ENCODE peak calls at places on chromosomes 4 and X, in five cellular contexts. One of them, this sample, is unnamed.

GRCh38 chr4:93183589-93183988 is 645.0 kb upstream of the ATOH1 start:
- DNase-seq in mammary epithelial cell: peak; percentile 3
- DNase-seq in GM12865: no peak
- DNase-seq in transverse colon: no peak
- DNase-seq in mucosa of descending colon: no peak
- DNase-seq in this sample: peak; percentile 81

GRCh38 chr4:142238589-142238988 is 602.2 kb downstream of the IL15 start:
- DNase-seq in mammary epithelial cell: peak; percentile 18
- DNase-seq in GM12865: no peak
- DNase-seq in transverse colon: no peak
- DNase-seq in mucosa of descending colon: no peak
- DNase-seq in this sample: peak; percentile 46

GRCh38 chrX:64377753-64378152 is 17.5 kb downstream of the MTMR8 start:
- DNase-seq in mammary epithelial cell: no peak
- DNase-seq in GM12865: no peak
- DNase-seq in transverse colon: no peak
- DNase-seq in mucosa of descending colon: no peak
- DNase-seq in this sample: no peak

GRCh38 chrX:69069086-69069445 is 96.2 kb downstream of the PJA1 start:
- DNase-seq in mammary epithelial cell: no peak
- DNase-seq in GM12865: no peak
- DNase-seq in transverse colon: no peak
- DNase-seq in mucosa of descending colon: no peak
- DNase-seq in this sample: no peak

GRCh38 chrX:25869761-25870160 is 268.4 kb upstream of the MAGEB18 start:
- DNase-seq in mammary epithelial cell: no peak
- DNase-seq in GM12865: no peak
- DNase-seq in transverse colon: no peak
- DNase-seq in mucosa of descending colon: no peak
- DNase-seq in this sample: peak; percentile 74

GRCh38 chr4:106062452-106062875 is 167.2 kb downstream of the NPNT start:
- DNase-seq in mammary epithelial cell: peak; percentile 59
- DNase-seq in GM12865: no peak
- DNase-seq in transverse colon: no peak
- DNase-seq in mucosa of descending colon: no peak
- DNase-seq in this sample: peak; percentile 19

GRCh38 chr4:122764071-122764807 is 31.7 kb downstream of the BBS12 start:
- DNase-seq in mammary epithelial cell: no peak
- DNase-seq in GM12865: no peak
- DNase-seq in transverse colon: no peak
- DNase-seq in mucosa of descending colon: no peak
- DNase-seq in this sample: peak; percentile 29

GRCh38 chr4:153451931-153452660 is 14.1 kb upstream of the TMEM131L start:
- DNase-seq in mammary epithelial cell: no peak
- DNase-seq in GM12865: no peak
- DNase-seq in transverse colon: no peak
- DNase-seq in mucosa of descending colon: no peak
- DNase-seq in this sample: no peak

GRCh38 chr4:8744083-8744805 is 127.4 kb downstream of the HMX1 start:
- DNase-seq in mammary epithelial cell: no peak
- DNase-seq in GM12865: no peak
- DNase-seq in transverse colon: no peak
- DNase-seq in mucosa of descending colon: no peak
- DNase-seq in this sample: no peak

GRCh38 chr4:190020790-190021717 is 6.0 kb downstream of the FRG2 start:
- DNase-seq in mammary epithelial cell: peak; percentile 58
- DNase-seq in GM12865: no peak
- DNase-seq in transverse colon: peak; percentile 17
- DNase-seq in mucosa of descending colon: peak; percentile 43
- DNase-seq in this sample: peak; percentile 42

GRCh38 chr4:124910327-124910726 is 197.8 kb upstream of the ANKRD50 start:
- DNase-seq in mammary epithelial cell: no peak
- DNase-seq in GM12865: no peak
- DNase-seq in transverse colon: no peak
- DNase-seq in mucosa of descending colon: no peak
- DNase-seq in this sample: no peak

GRCh38 chr4:110850461-110851447 is 227.9 kb upstream of the PITX2 start:
- DNase-seq in mammary epithelial cell: no peak
- DNase-seq in GM12865: no peak
- DNase-seq in transverse colon: peak; percentile 70
- DNase-seq in mucosa of descending colon: peak; percentile 52
- DNase-seq in this sample: no peak

GRCh38 chr4:70544279-70544870 is 26.0 kb downstream of the AMTN start:
- DNase-seq in mammary epithelial cell: peak; percentile 22
- DNase-seq in GM12865: peak; percentile 21
- DNase-seq in transverse colon: no peak
- DNase-seq in mucosa of descending colon: no peak
- DNase-seq in this sample: peak; percentile 58

GRCh38 chr4:71050809-71051208 is 57.4 kb downstream of the DCK start:
- DNase-seq in mammary epithelial cell: no peak
- DNase-seq in GM12865: no peak
- DNase-seq in transverse colon: no peak
- DNase-seq in mucosa of descending colon: no peak
- DNase-seq in this sample: no peak

GRCh38 chr4:133808151-133808550 is 393.4 kb downstream of the PABPC4L start:
- DNase-seq in mammary epithelial cell: no peak
- DNase-seq in GM12865: no peak
- DNase-seq in transverse colon: no peak
- DNase-seq in mucosa of descending colon: no peak
- DNase-seq in this sample: no peak

GRCh38 chr4:119025440-119025839 is 110.2 kb upstream of the MYOZ2 start:
- DNase-seq in mammary epithelial cell: peak; percentile 74
- DNase-seq in GM12865: no peak
- DNase-seq in transverse colon: peak; percentile 77
- DNase-seq in mucosa of descending colon: peak; percentile 55
- DNase-seq in this sample: peak; percentile 88

GRCh38 chr4:7418131-7418943 is 16.4 kb downstream of the PSAPL1 start:
- DNase-seq in mammary epithelial cell: no peak
- DNase-seq in GM12865: no peak
- DNase-seq in transverse colon: peak; percentile 1
- DNase-seq in mucosa of descending colon: no peak
- DNase-seq in this sample: no peak

GRCh38 chr4:153684182-153685073 is at the start of gene TLR2:
- DNase-seq in mammary epithelial cell: peak; percentile 59
- DNase-seq in GM12865: peak; percentile 62
- DNase-seq in transverse colon: peak; percentile 73
- DNase-seq in mucosa of descending colon: peak; percentile 82
- DNase-seq in this sample: peak; percentile 21

GRCh38 chrX:155997436-155997835 is at the start of gene IL9R:
- DNase-seq in mammary epithelial cell: no peak
- DNase-seq in GM12865: peak; percentile 48
- DNase-seq in transverse colon: no peak
- DNase-seq in mucosa of descending colon: no peak
- DNase-seq in this sample: no peak

GRCh38 chrX:14028473-14028872 is 1.2 kb downstream of the GEMIN8 start:
- DNase-seq in mammary epithelial cell: no peak
- DNase-seq in GM12865: peak; percentile 43
- DNase-seq in transverse colon: no peak
- DNase-seq in mucosa of descending colon: no peak
- DNase-seq in this sample: no peak

GRCh38 chr4:6659897-6660296 is 19.4 kb downstream of the MRFAP1 start:
- DNase-seq in mammary epithelial cell: no peak
- DNase-seq in GM12865: no peak
- DNase-seq in transverse colon: no peak
- DNase-seq in mucosa of descending colon: no peak
- DNase-seq in this sample: no peak

GRCh38 chr4:186074189-186074588 is 5.2 kb downstream of the TLR3 start:
- DNase-seq in mammary epithelial cell: no peak
- DNase-seq in GM12865: no peak
- DNase-seq in transverse colon: no peak
- DNase-seq in mucosa of descending colon: no peak
- DNase-seq in this sample: no peak

GRCh38 chrX:102546818-102547493 is 30.4 kb upstream of the TMSB15A start:
- DNase-seq in mammary epithelial cell: no peak
- DNase-seq in GM12865: no peak
- DNase-seq in transverse colon: no peak
- DNase-seq in mucosa of descending colon: no peak
- DNase-seq in this sample: no peak

GRCh38 chrX:21374994-21375794 is 976 bp downstream of the CNKSR2 start:
- DNase-seq in mammary epithelial cell: no peak
- DNase-seq in GM12865: no peak
- DNase-seq in transverse colon: no peak
- DNase-seq in mucosa of descending colon: peak; percentile 17
- DNase-seq in this sample: no peak

GRCh38 chrX:12080265-12080664 is 58.0 kb upstream of the FRMPD4 start:
- DNase-seq in mammary epithelial cell: peak; percentile 46
- DNase-seq in GM12865: peak; percentile 25
- DNase-seq in transverse colon: no peak
- DNase-seq in mucosa of descending colon: no peak
- DNase-seq in this sample: peak; percentile 43

GRCh38 chrX:153245288-153245731 is 66.2 kb downstream of the MAGEA1 start:
- DNase-seq in mammary epithelial cell: no peak
- DNase-seq in GM12865: no peak
- DNase-seq in transverse colon: no peak
- DNase-seq in mucosa of descending colon: no peak
- DNase-seq in this sample: peak; percentile 40

GRCh38 chr4:92864176-92864575 is 560.4 kb downstream of the GRID2 start:
- DNase-seq in mammary epithelial cell: no peak
- DNase-seq in GM12865: no peak
- DNase-seq in transverse colon: no peak
- DNase-seq in mucosa of descending colon: no peak
- DNase-seq in this sample: no peak

GRCh38 chrX:100654256-100654655 is 10.3 kb downstream of the SRPX2 start:
- DNase-seq in mammary epithelial cell: no peak
- DNase-seq in GM12865: no peak
- DNase-seq in transverse colon: no peak
- DNase-seq in mucosa of descending colon: no peak
- DNase-seq in this sample: peak; percentile 31

GRCh38 chr4:147479376-147479775 is 1.5 kb upstream of the EDNRA start:
- DNase-seq in mammary epithelial cell: no peak
- DNase-seq in GM12865: no peak
- DNase-seq in transverse colon: no peak
- DNase-seq in mucosa of descending colon: no peak
- DNase-seq in this sample: no peak

GRCh38 chr4:46949822-46950221 is 40.8 kb upstream of the COX7B2 start:
- DNase-seq in mammary epithelial cell: no peak
- DNase-seq in GM12865: no peak
- DNase-seq in transverse colon: no peak
- DNase-seq in mucosa of descending colon: no peak
- DNase-seq in this sample: no peak

GRCh38 chrX:34656842-34657780 is at the start of gene TMEM47:
- DNase-seq in mammary epithelial cell: peak; percentile 69
- DNase-seq in GM12865: no peak
- DNase-seq in transverse colon: peak; percentile 71
- DNase-seq in mucosa of descending colon: peak; percentile 79
- DNase-seq in this sample: peak; percentile 53

GRCh38 chr4:137993232-137993631 is 248.9 kb downstream of the SLC7A11 start:
- DNase-seq in mammary epithelial cell: peak; percentile 20
- DNase-seq in GM12865: no peak
- DNase-seq in transverse colon: no peak
- DNase-seq in mucosa of descending colon: no peak
- DNase-seq in this sample: peak; percentile 72

GRCh38 chr4:104983615-104984179 is 163.0 kb upstream of the TET2 start:
- DNase-seq in mammary epithelial cell: peak; percentile 80
- DNase-seq in GM12865: no peak
- DNase-seq in transverse colon: no peak
- DNase-seq in mucosa of descending colon: no peak
- DNase-seq in this sample: peak; percentile 65

GRCh38 chr4:158051401-158052235 is 121.2 kb downstream of the GASK1B start:
- DNase-seq in mammary epithelial cell: peak; percentile 4
- DNase-seq in GM12865: no peak
- DNase-seq in transverse colon: no peak
- DNase-seq in mucosa of descending colon: no peak
- DNase-seq in this sample: no peak

GRCh38 chr4:87465739-87466366 is 43.5 kb downstream of the NUDT9 start:
- DNase-seq in mammary epithelial cell: peak; percentile 17
- DNase-seq in GM12865: peak; percentile 57
- DNase-seq in transverse colon: no peak
- DNase-seq in mucosa of descending colon: no peak
- DNase-seq in this sample: peak; percentile 58

DNA sequence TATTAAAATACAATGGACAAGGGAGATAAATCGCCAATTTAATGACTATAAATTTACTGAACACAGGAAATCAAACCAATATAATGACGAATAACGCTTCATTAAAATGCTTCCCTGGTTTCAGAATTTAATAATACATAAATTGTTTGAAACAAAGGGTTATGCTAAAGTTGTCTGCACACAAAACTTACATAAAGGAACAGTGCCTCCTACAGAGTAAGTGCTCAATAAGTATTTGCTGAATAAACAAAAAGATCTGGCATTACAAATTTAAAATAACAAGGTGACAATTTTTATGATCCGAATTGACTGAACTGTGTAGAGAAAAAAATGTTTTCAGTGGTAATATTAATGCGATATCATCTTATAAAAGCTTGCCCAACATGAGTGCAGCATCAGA is 69.6 kb downstream of the NOCT start:
- DNase-seq in mammary epithelial cell: peak; percentile 6
- DNase-seq in GM12865: no peak
- DNase-seq in transverse colon: no peak
- DNase-seq in mucosa of descending colon: no peak
- DNase-seq in this sample: peak; percentile 47
- H3K4me3 ChIP-seq in mammary epithelial cell: peak overlapping the region; percentile 79
- H3K4me3 ChIP-seq in GM12865: peak overlapping the region; percentile 100
- H3K4me3 ChIP-seq in transverse colon: peak overlapping the region; percentile 64
- H3K4me3 ChIP-seq in mucosa of descending colon: no peak overlapping the region
- H3K4me3 ChIP-seq in this sample: no peak overlapping the region

GRCh38 chr4:51851090-51851936 is 8.4 kb downstream of the DCUN1D4 start:
- DNase-seq in mammary epithelial cell: no peak
- DNase-seq in GM12865: no peak
- DNase-seq in transverse colon: no peak
- DNase-seq in mucosa of descending colon: no peak
- DNase-seq in this sample: no peak
- H3K4me3 ChIP-seq in mammary epithelial cell: no peak overlapping the region
- H3K4me3 ChIP-seq in GM12865: no peak overlapping the region
- H3K4me3 ChIP-seq in transverse colon: no peak overlapping the region
- H3K4me3 ChIP-seq in mucosa of descending colon: no peak overlapping the region
- H3K4me3 ChIP-seq in this sample: no peak overlapping the region

DNA sequence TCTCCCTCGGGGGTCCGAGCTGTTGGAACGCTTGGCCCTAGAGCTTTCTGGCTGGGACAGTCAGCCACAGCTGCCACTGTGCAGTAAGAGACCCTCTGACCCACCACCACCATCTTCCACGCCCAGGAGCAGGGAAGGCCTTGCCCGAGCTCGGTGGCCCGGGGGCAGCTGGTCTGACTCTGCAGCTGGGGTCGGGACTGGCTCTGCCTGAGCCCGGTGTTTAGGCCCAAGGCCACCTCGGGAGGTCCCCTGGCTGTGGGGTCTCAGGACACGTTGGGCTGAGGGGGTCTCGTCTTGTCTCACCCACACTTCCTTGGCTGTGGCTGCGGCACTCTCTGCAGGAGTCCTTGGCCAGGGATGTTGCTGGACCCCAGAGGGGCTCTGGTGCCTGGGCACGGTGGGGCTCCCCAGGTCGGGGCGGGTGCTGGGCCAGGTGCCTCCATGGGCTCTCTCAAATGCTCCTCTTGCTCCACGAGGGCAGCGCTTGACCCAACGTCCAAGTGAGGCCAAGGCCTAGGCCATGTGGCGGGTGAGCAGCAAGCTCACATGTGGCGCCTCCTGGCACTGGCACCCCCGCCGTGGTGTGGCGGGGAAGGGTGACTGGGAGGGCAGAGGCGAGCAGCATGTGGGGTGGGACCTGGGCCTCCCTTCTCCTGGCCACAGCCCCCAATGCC is 22.9 kb downstream of the DOK7 start:
- DNase-seq in mammary epithelial cell: no peak
- DNase-seq in GM12865: no peak
- DNase-seq in transverse colon: no peak
- DNase-seq in mucosa of descending colon: no peak
- DNase-seq in this sample: no peak
- H3K4me3 ChIP-seq in mammary epithelial cell: peak overlapping the region; percentile 60
- H3K4me3 ChIP-seq in GM12865: no peak overlapping the region
- H3K4me3 ChIP-seq in transverse colon: no peak overlapping the region
- H3K4me3 ChIP-seq in mucosa of descending colon: no peak overlapping the region
- H3K4me3 ChIP-seq in this sample: peak overlapping the region; percentile 37

GRCh38 chrX:126165401-126165720 is 728 bp downstream of the DCAF12L2 start:
- DNase-seq in mammary epithelial cell: no peak
- DNase-seq in GM12865: no peak
- DNase-seq in transverse colon: no peak
- DNase-seq in mucosa of descending colon: no peak
- DNase-seq in this sample: no peak
- H3K4me3 ChIP-seq in mammary epithelial cell: no peak overlapping the region
- H3K4me3 ChIP-seq in GM12865: no peak overlapping the region
- H3K4me3 ChIP-seq in transverse colon: no peak overlapping the region
- H3K4me3 ChIP-seq in mucosa of descending colon: no peak overlapping the region
- H3K4me3 ChIP-seq in this sample: no peak overlapping the region